ENCODE peak calls at places on chromosomes 5 and 9, in ten cellular contexts. One of them, this sample, is unnamed. For H3K36me3 and H3K27me3, the result is how much of the 10 kb centered on the place peaks cover.

GRCh38 chr9:118473527-118473926 is 769.3 kb downstream of the TLR4 start:
- DNase-seq in IMR-90: no peak
- DNase-seq in mesenchymal stem cell: no peak
- DNase-seq in left ventricle myocardium inferior: no peak
- DNase-seq in ovary: no peak
- DNase-seq in sigmoid colon: no peak
- DNase-seq in right lobe of liver: no peak
- DNase-seq in effector memory CD4-positive, alpha-beta T cell: no peak
- DNase-seq in BJ: no peak
- DNase-seq in psoas muscle: no peak
- DNase-seq in this sample: peak

GRCh38 chr9:83012160-83012559 is 50.8 kb downstream of the RASEF start:
- DNase-seq in IMR-90: no peak
- DNase-seq in mesenchymal stem cell: peak
- DNase-seq in left ventricle myocardium inferior: no peak
- DNase-seq in ovary: no peak
- DNase-seq in sigmoid colon: no peak
- DNase-seq in right lobe of liver: no peak
- DNase-seq in effector memory CD4-positive, alpha-beta T cell: no peak
- DNase-seq in BJ: no peak
- DNase-seq in psoas muscle: no peak
- DNase-seq in this sample: no peak

GRCh38 chr5:169763437-169764301 is 126.6 kb downstream of the DOCK2 start:
- DNase-seq in IMR-90: peak
- DNase-seq in mesenchymal stem cell: no peak
- DNase-seq in left ventricle myocardium inferior: peak
- DNase-seq in ovary: no peak
- DNase-seq in sigmoid colon: no peak
- DNase-seq in right lobe of liver: no peak
- DNase-seq in effector memory CD4-positive, alpha-beta T cell: no peak
- DNase-seq in BJ: no peak
- DNase-seq in psoas muscle: no peak
- DNase-seq in this sample: no peak

GRCh38 chr5:78757269-78758053 is 108.9 kb upstream of the LHFPL2 start:
- DNase-seq in IMR-90: peak
- DNase-seq in mesenchymal stem cell: peak
- DNase-seq in left ventricle myocardium inferior: peak
- DNase-seq in ovary: peak
- DNase-seq in sigmoid colon: no peak
- DNase-seq in right lobe of liver: no peak
- DNase-seq in effector memory CD4-positive, alpha-beta T cell: no peak
- DNase-seq in BJ: peak
- DNase-seq in psoas muscle: peak
- DNase-seq in this sample: no peak

GRCh38 chr9:132041825-132042224 is 37.8 kb downstream of the MED27 start:
- DNase-seq in IMR-90: no peak
- DNase-seq in mesenchymal stem cell: no peak
- DNase-seq in left ventricle myocardium inferior: no peak
- DNase-seq in ovary: no peak
- DNase-seq in sigmoid colon: no peak
- DNase-seq in right lobe of liver: no peak
- DNase-seq in effector memory CD4-positive, alpha-beta T cell: no peak
- DNase-seq in BJ: no peak
- DNase-seq in psoas muscle: no peak
- DNase-seq in this sample: no peak

GRCh38 chr9:90309809-90310522 is 332.7 kb downstream of the DIRAS2 start:
- DNase-seq in IMR-90: no peak
- DNase-seq in mesenchymal stem cell: no peak
- DNase-seq in left ventricle myocardium inferior: no peak
- DNase-seq in ovary: no peak
- DNase-seq in sigmoid colon: no peak
- DNase-seq in right lobe of liver: no peak
- DNase-seq in effector memory CD4-positive, alpha-beta T cell: no peak
- DNase-seq in BJ: no peak
- DNase-seq in psoas muscle: no peak
- DNase-seq in this sample: no peak

GRCh38 chr5:108381034-108381954 is 604 bp downstream of the FBXL17 start:
- DNase-seq in IMR-90: peak
- DNase-seq in mesenchymal stem cell: peak
- DNase-seq in left ventricle myocardium inferior: peak
- DNase-seq in ovary: peak
- DNase-seq in sigmoid colon: peak
- DNase-seq in right lobe of liver: peak
- DNase-seq in effector memory CD4-positive, alpha-beta T cell: peak
- DNase-seq in BJ: no peak
- DNase-seq in psoas muscle: peak
- DNase-seq in this sample: peak

GRCh38 chr5:58984009-58984525 is 401.2 kb downstream of the RAB3C start:
- DNase-seq in IMR-90: no peak
- DNase-seq in mesenchymal stem cell: no peak
- DNase-seq in left ventricle myocardium inferior: no peak
- DNase-seq in ovary: no peak
- DNase-seq in sigmoid colon: no peak
- DNase-seq in right lobe of liver: no peak
- DNase-seq in effector memory CD4-positive, alpha-beta T cell: no peak
- DNase-seq in BJ: no peak
- DNase-seq in psoas muscle: no peak
- DNase-seq in this sample: no peak

GRCh38 chr9:16145196-16145950 is 592.5 kb downstream of the CCDC171 start:
- DNase-seq in IMR-90: peak
- DNase-seq in mesenchymal stem cell: peak
- DNase-seq in left ventricle myocardium inferior: no peak
- DNase-seq in ovary: no peak
- DNase-seq in sigmoid colon: no peak
- DNase-seq in right lobe of liver: no peak
- DNase-seq in effector memory CD4-positive, alpha-beta T cell: no peak
- DNase-seq in BJ: no peak
- DNase-seq in psoas muscle: no peak
- DNase-seq in this sample: no peak

GRCh38 chr9:76531231-76531775 is 72.3 kb downstream of the GCNT1 start:
- DNase-seq in IMR-90: no peak
- DNase-seq in mesenchymal stem cell: no peak
- DNase-seq in left ventricle myocardium inferior: no peak
- DNase-seq in ovary: no peak
- DNase-seq in sigmoid colon: no peak
- DNase-seq in right lobe of liver: no peak
- DNase-seq in effector memory CD4-positive, alpha-beta T cell: no peak
- DNase-seq in BJ: no peak
- DNase-seq in psoas muscle: no peak
- DNase-seq in this sample: no peak

GRCh38 chr5:132086277-132086794 is 12.7 kb downstream of the CSF2 start:
- DNase-seq in IMR-90: peak
- DNase-seq in mesenchymal stem cell: peak
- DNase-seq in left ventricle myocardium inferior: peak
- DNase-seq in ovary: no peak
- DNase-seq in sigmoid colon: peak
- DNase-seq in right lobe of liver: peak
- DNase-seq in effector memory CD4-positive, alpha-beta T cell: no peak
- DNase-seq in BJ: peak
- DNase-seq in psoas muscle: peak
- DNase-seq in this sample: no peak

GRCh38 chr5:55313870-55314617 is 6.3 kb downstream of the MTREX start:
- DNase-seq in IMR-90: no peak
- DNase-seq in mesenchymal stem cell: no peak
- DNase-seq in left ventricle myocardium inferior: no peak
- DNase-seq in ovary: no peak
- DNase-seq in sigmoid colon: no peak
- DNase-seq in right lobe of liver: no peak
- DNase-seq in effector memory CD4-positive, alpha-beta T cell: no peak
- DNase-seq in BJ: no peak
- DNase-seq in psoas muscle: no peak
- DNase-seq in this sample: no peak

GRCh38 chr5:24325306-24325832 is 319.4 kb downstream of the CDH10 start:
- DNase-seq in IMR-90: no peak
- DNase-seq in mesenchymal stem cell: no peak
- DNase-seq in left ventricle myocardium inferior: no peak
- DNase-seq in ovary: no peak
- DNase-seq in sigmoid colon: no peak
- DNase-seq in right lobe of liver: no peak
- DNase-seq in effector memory CD4-positive, alpha-beta T cell: no peak
- DNase-seq in BJ: no peak
- DNase-seq in psoas muscle: no peak
- DNase-seq in this sample: no peak
- H3K4me3 ChIP-seq in IMR-90: no peak
- H3K4me3 ChIP-seq in mesenchymal stem cell: no peak
- H3K4me3 ChIP-seq in left ventricle myocardium inferior: no peak
- H3K4me3 ChIP-seq in ovary: no peak
- H3K4me3 ChIP-seq in sigmoid colon: no peak
- H3K4me3 ChIP-seq in right lobe of liver: no peak
- H3K4me3 ChIP-seq in effector memory CD4-positive, alpha-beta T cell: no peak
- H3K4me3 ChIP-seq in BJ: no peak
- H3K4me3 ChIP-seq in psoas muscle: no peak
- H3K4me3 ChIP-seq in this sample: no peak

DNA sequence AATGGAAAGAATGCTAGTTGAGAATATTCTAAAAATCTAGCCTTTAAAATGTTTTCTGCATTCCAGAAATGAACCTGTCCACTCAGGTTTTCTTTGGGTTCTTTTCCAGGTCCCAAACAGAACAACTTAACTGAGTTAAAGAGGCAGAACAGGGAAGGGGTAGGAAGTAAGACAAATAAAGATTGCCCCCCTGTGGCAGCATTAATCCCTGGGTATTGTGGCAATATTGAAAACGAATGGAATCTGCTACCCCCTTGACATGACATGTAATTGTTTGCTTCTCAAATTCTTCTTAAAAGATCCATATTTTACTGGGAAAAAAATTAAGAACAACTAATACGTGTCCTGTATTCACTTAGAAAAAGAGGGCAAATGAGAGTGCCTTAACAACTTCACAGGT is 9.3 kb upstream of the RBM22 start:
- DNase-seq in IMR-90: no peak
- DNase-seq in mesenchymal stem cell: peak
- DNase-seq in left ventricle myocardium inferior: no peak
- DNase-seq in ovary: no peak
- DNase-seq in sigmoid colon: no peak
- DNase-seq in right lobe of liver: no peak
- DNase-seq in effector memory CD4-positive, alpha-beta T cell: no peak
- DNase-seq in BJ: no peak
- DNase-seq in psoas muscle: no peak
- DNase-seq in this sample: peak
- H3K36me3 ChIP-seq in IMR-90: under half
- H3K36me3 ChIP-seq in mesenchymal stem cell: under half
- H3K36me3 ChIP-seq in left ventricle myocardium inferior: half or more
- H3K36me3 ChIP-seq in ovary: under half
- H3K36me3 ChIP-seq in sigmoid colon: under half
- H3K36me3 ChIP-seq in right lobe of liver: under half
- H3K36me3 ChIP-seq in effector memory CD4-positive, alpha-beta T cell: under half
- H3K36me3 ChIP-seq in BJ: under half
- H3K36me3 ChIP-seq in psoas muscle: half or more
- H3K36me3 ChIP-seq in this sample: under half

GRCh38 chr9:117414220-117414905 is 494 bp downstream of the ASTN2 start:
- DNase-seq in IMR-90: no peak
- DNase-seq in mesenchymal stem cell: peak
- DNase-seq in left ventricle myocardium inferior: no peak
- DNase-seq in ovary: no peak
- DNase-seq in sigmoid colon: no peak
- DNase-seq in right lobe of liver: peak
- DNase-seq in effector memory CD4-positive, alpha-beta T cell: no peak
- DNase-seq in BJ: no peak
- DNase-seq in psoas muscle: peak
- DNase-seq in this sample: peak

GRCh38 chr9:117414906-117415583 is at the start of gene ASTN2:
- DNase-seq in IMR-90: no peak
- DNase-seq in mesenchymal stem cell: peak
- DNase-seq in left ventricle myocardium inferior: no peak
- DNase-seq in ovary: no peak
- DNase-seq in sigmoid colon: no peak
- DNase-seq in right lobe of liver: no peak
- DNase-seq in effector memory CD4-positive, alpha-beta T cell: no peak
- DNase-seq in BJ: no peak
- DNase-seq in psoas muscle: peak
- DNase-seq in this sample: peak

GRCh38 chr9:117413346-117414219 is 1.3 kb downstream of the ASTN2 start:
- DNase-seq in IMR-90: no peak
- DNase-seq in mesenchymal stem cell: peak
- DNase-seq in left ventricle myocardium inferior: no peak
- DNase-seq in ovary: no peak
- DNase-seq in sigmoid colon: no peak
- DNase-seq in right lobe of liver: no peak
- DNase-seq in effector memory CD4-positive, alpha-beta T cell: no peak
- DNase-seq in BJ: no peak
- DNase-seq in psoas muscle: no peak
- DNase-seq in this sample: peak

GRCh38 chr9:117416856-117417255 is 2.0 kb upstream of the ASTN2 start:
- DNase-seq in IMR-90: no peak
- DNase-seq in mesenchymal stem cell: no peak
- DNase-seq in left ventricle myocardium inferior: no peak
- DNase-seq in ovary: no peak
- DNase-seq in sigmoid colon: no peak
- DNase-seq in right lobe of liver: no peak
- DNase-seq in effector memory CD4-positive, alpha-beta T cell: no peak
- DNase-seq in BJ: no peak
- DNase-seq in psoas muscle: no peak
- DNase-seq in this sample: no peak

GRCh38 chr9:117415584-117415937 is 704 bp upstream of the ASTN2 start:
- DNase-seq in IMR-90: no peak
- DNase-seq in mesenchymal stem cell: no peak
- DNase-seq in left ventricle myocardium inferior: no peak
- DNase-seq in ovary: no peak
- DNase-seq in sigmoid colon: no peak
- DNase-seq in right lobe of liver: no peak
- DNase-seq in effector memory CD4-positive, alpha-beta T cell: no peak
- DNase-seq in BJ: no peak
- DNase-seq in psoas muscle: no peak
- DNase-seq in this sample: peak
- H3K27me3 ChIP-seq in IMR-90: under half
- H3K27me3 ChIP-seq in mesenchymal stem cell: half or more
- H3K27me3 ChIP-seq in left ventricle myocardium inferior: half or more
- H3K27me3 ChIP-seq in ovary: under half
- H3K27me3 ChIP-seq in sigmoid colon: under half
- H3K27me3 ChIP-seq in right lobe of liver: under half
- H3K27me3 ChIP-seq in effector memory CD4-positive, alpha-beta T cell: under half
- H3K27me3 ChIP-seq in BJ: under half
- H3K27me3 ChIP-seq in psoas muscle: under half
- H3K27me3 ChIP-seq in this sample: half or more

DNA sequence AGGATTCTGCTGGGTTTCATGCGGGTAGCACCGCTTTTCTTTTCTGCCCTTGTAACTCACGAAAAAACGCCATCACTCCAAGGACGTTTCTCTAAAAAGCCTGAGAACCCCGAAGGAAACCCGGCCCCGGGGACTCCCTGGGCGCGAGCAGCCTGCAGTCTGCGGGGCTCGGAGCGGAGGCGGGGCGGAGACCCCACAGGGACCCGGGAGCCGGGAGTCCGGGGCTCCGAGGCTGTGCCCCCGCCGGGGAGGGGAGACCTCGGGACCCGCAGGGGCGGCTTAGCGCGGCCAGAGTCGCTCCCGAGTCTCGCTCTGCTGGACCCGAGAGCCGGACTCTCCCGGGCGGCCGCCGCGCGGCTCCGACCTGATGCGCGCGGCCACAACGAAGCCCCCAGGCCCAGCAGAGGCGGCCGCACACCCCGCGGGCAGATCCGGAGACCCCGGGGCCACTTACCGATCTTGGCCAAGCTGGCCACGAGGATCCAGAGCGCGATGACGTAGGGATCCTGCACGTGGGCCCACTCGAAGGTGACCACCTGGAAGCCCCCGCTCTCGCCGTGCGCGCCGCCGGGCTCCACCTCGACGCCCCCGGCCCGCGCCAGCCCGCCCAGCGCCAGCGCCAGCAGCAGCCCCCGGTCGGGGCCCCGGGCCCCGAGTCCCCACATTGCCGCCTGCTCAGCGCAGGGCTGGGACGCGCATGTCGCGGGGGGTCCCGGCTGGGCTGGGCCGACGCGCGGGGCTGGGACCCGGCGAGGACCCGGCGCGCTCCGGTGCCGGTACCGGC is 399 bp downstream of the SLC9A3 start:
- DNase-seq in IMR-90: no peak
- DNase-seq in mesenchymal stem cell: no peak
- DNase-seq in left ventricle myocardium inferior: no peak
- DNase-seq in ovary: no peak
- DNase-seq in sigmoid colon: no peak
- DNase-seq in right lobe of liver: no peak
- DNase-seq in effector memory CD4-positive, alpha-beta T cell: no peak
- DNase-seq in BJ: no peak
- DNase-seq in psoas muscle: no peak
- DNase-seq in this sample: peak
- H3K4me3 ChIP-seq in IMR-90: no peak
- H3K4me3 ChIP-seq in mesenchymal stem cell: no peak
- H3K4me3 ChIP-seq in left ventricle myocardium inferior: peak
- H3K4me3 ChIP-seq in ovary: no peak
- H3K4me3 ChIP-seq in sigmoid colon: peak
- H3K4me3 ChIP-seq in right lobe of liver: no peak
- H3K4me3 ChIP-seq in effector memory CD4-positive, alpha-beta T cell: no peak
- H3K4me3 ChIP-seq in BJ: no peak
- H3K4me3 ChIP-seq in psoas muscle: peak
- H3K4me3 ChIP-seq in this sample: peak